ENCODE peak calls at places on chromosomes 11 and 22, in six cellular contexts. One of them, this sample, is unnamed. For H3K4me1, the result is how much of the 10 kb centered on the place peaks cover.

GRCh38 chr11:18452927-18453326 is 2.7 kb upstream of the LDHAL6A start:
- DNase-seq in tibial nerve: no peak
- DNase-seq in A549: no peak
- DNase-seq in ovary: no peak
- DNase-seq in esophagus muscularis mucosa: no peak
- DNase-seq in SK-N-SH: no peak
- DNase-seq in this sample: no peak

GRCh38 chr11:57116654-57117053 is 65.1 kb upstream of the LRRC55 start:
- DNase-seq in A549: peak
- DNase-seq in tibial nerve: peak
- DNase-seq in esophagus muscularis mucosa: no peak
- DNase-seq in ovary: no peak
- DNase-seq in SK-N-SH: peak
- DNase-seq in this sample: peak

GRCh38 chr11:9850224-9850895 is 186.5 kb downstream of the SWAP70 start:
- DNase-seq in SK-N-SH: no peak
- DNase-seq in tibial nerve: no peak
- DNase-seq in ovary: no peak
- DNase-seq in esophagus muscularis mucosa: no peak
- DNase-seq in A549: no peak
- DNase-seq in this sample: no peak

GRCh38 chr11:126282742-126283591 is at the start of gene TIRAP:
- DNase-seq in tibial nerve: peak
- DNase-seq in A549: peak
- DNase-seq in esophagus muscularis mucosa: no peak
- DNase-seq in SK-N-SH: peak
- DNase-seq in ovary: peak
- DNase-seq in this sample: peak

GRCh38 chr11:123100378-123101085 is 38.6 kb upstream of the HSPA8 start:
- DNase-seq in tibial nerve: peak
- DNase-seq in ovary: peak
- DNase-seq in SK-N-SH: no peak
- DNase-seq in esophagus muscularis mucosa: no peak
- DNase-seq in A549: no peak
- DNase-seq in this sample: no peak

GRCh38 chr11:5581014-5581413 is 337 bp downstream of the OR52B6 start:
- DNase-seq in SK-N-SH: no peak
- DNase-seq in A549: no peak
- DNase-seq in ovary: no peak
- DNase-seq in tibial nerve: no peak
- DNase-seq in esophagus muscularis mucosa: no peak
- DNase-seq in this sample: no peak

GRCh38 chr11:17736921-17737817 is 2.6 kb downstream of the KCNC1 start:
- DNase-seq in SK-N-SH: no peak
- DNase-seq in esophagus muscularis mucosa: no peak
- DNase-seq in ovary: no peak
- DNase-seq in A549: no peak
- DNase-seq in tibial nerve: no peak
- DNase-seq in this sample: no peak

GRCh38 chr11:22065472-22065871 is 127.4 kb upstream of the ANO5 start:
- DNase-seq in ovary: no peak
- DNase-seq in A549: no peak
- DNase-seq in tibial nerve: no peak
- DNase-seq in esophagus muscularis mucosa: no peak
- DNase-seq in SK-N-SH: no peak
- DNase-seq in this sample: no peak

GRCh38 chr11:61803889-61804647 is 11.4 kb downstream of the FEN1 start:
- DNase-seq in ovary: no peak
- DNase-seq in SK-N-SH: no peak
- DNase-seq in esophagus muscularis mucosa: no peak
- DNase-seq in tibial nerve: no peak
- DNase-seq in A549: no peak
- DNase-seq in this sample: no peak

GRCh38 chr11:33160147-33160546 is 1.1 kb downstream of the CSTF3 start:
- DNase-seq in A549: no peak
- DNase-seq in ovary: no peak
- DNase-seq in tibial nerve: no peak
- DNase-seq in esophagus muscularis mucosa: no peak
- DNase-seq in SK-N-SH: peak
- DNase-seq in this sample: no peak

GRCh38 chr11:133738624-133739023 is 106.7 kb downstream of the SPATA19 start:
- DNase-seq in esophagus muscularis mucosa: no peak
- DNase-seq in SK-N-SH: no peak
- DNase-seq in tibial nerve: no peak
- DNase-seq in A549: no peak
- DNase-seq in ovary: no peak
- DNase-seq in this sample: no peak

GRCh38 chr22:45608763-45609180 is 62.9 kb upstream of the ATXN10 start:
- DNase-seq in tibial nerve: no peak
- DNase-seq in esophagus muscularis mucosa: no peak
- DNase-seq in SK-N-SH: no peak
- DNase-seq in ovary: no peak
- DNase-seq in A549: no peak
- DNase-seq in this sample: no peak

GRCh38 chr11:114891911-114892310 is 213.6 kb downstream of the NXPE2 start:
- DNase-seq in tibial nerve: no peak
- DNase-seq in A549: no peak
- DNase-seq in SK-N-SH: no peak
- DNase-seq in esophagus muscularis mucosa: peak
- DNase-seq in ovary: no peak
- DNase-seq in this sample: no peak

GRCh38 chr11:61068581-61068980 is 33.7 kb upstream of the CD5 start:
- DNase-seq in SK-N-SH: no peak
- DNase-seq in tibial nerve: no peak
- DNase-seq in A549: no peak
- DNase-seq in esophagus muscularis mucosa: no peak
- DNase-seq in ovary: no peak
- DNase-seq in this sample: no peak

GRCh38 chr22:33022231-33022630 is 36.0 kb downstream of the SYN3 start:
- DNase-seq in SK-N-SH: no peak
- DNase-seq in A549: no peak
- DNase-seq in tibial nerve: no peak
- DNase-seq in esophagus muscularis mucosa: no peak
- DNase-seq in ovary: no peak
- DNase-seq in this sample: no peak

GRCh38 chr11:115585361-115586024 is 81.3 kb upstream of the CADM1 start:
- DNase-seq in A549: no peak
- DNase-seq in SK-N-SH: no peak
- DNase-seq in esophagus muscularis mucosa: no peak
- DNase-seq in tibial nerve: no peak
- DNase-seq in ovary: no peak
- DNase-seq in this sample: no peak

GRCh38 chr11:19642185-19642591 is 70.4 kb upstream of the NAV2 start:
- DNase-seq in esophagus muscularis mucosa: peak
- DNase-seq in tibial nerve: no peak
- DNase-seq in SK-N-SH: no peak
- DNase-seq in ovary: no peak
- DNase-seq in A549: no peak
- DNase-seq in this sample: no peak

GRCh38 chr11:133386852-133387251 is 145.4 kb downstream of the OPCML start:
- DNase-seq in A549: no peak
- DNase-seq in ovary: no peak
- DNase-seq in SK-N-SH: no peak
- DNase-seq in tibial nerve: no peak
- DNase-seq in esophagus muscularis mucosa: peak
- DNase-seq in this sample: no peak

GRCh38 chr11:95596011-95596489 is 193.5 kb downstream of the FAM76B start:
- DNase-seq in A549: no peak
- DNase-seq in ovary: no peak
- DNase-seq in tibial nerve: no peak
- DNase-seq in SK-N-SH: peak
- DNase-seq in esophagus muscularis mucosa: no peak
- DNase-seq in this sample: no peak

GRCh38 chr11:95917188-95918036 is 6.5 kb downstream of the MTMR2 start:
- DNase-seq in ovary: no peak
- DNase-seq in A549: no peak
- DNase-seq in tibial nerve: no peak
- DNase-seq in SK-N-SH: peak
- DNase-seq in esophagus muscularis mucosa: no peak
- DNase-seq in this sample: no peak

GRCh38 chr22:43288378-43288777 is 54.8 kb downstream of the SCUBE1 start:
- DNase-seq in esophagus muscularis mucosa: no peak
- DNase-seq in SK-N-SH: no peak
- DNase-seq in ovary: no peak
- DNase-seq in tibial nerve: no peak
- DNase-seq in A549: no peak
- DNase-seq in this sample: no peak

GRCh38 chr22:26681395-26681821 is 24.0 kb downstream of the MIAT start:
- DNase-seq in A549: no peak
- DNase-seq in esophagus muscularis mucosa: no peak
- DNase-seq in ovary: no peak
- DNase-seq in SK-N-SH: no peak
- DNase-seq in tibial nerve: no peak
- DNase-seq in this sample: no peak

GRCh38 chr11:20089796-20090653 is 70.2 kb downstream of the DBX1 start:
- DNase-seq in tibial nerve: no peak
- DNase-seq in A549: no peak
- DNase-seq in ovary: no peak
- DNase-seq in esophagus muscularis mucosa: no peak
- DNase-seq in SK-N-SH: no peak
- DNase-seq in this sample: peak

DNA sequence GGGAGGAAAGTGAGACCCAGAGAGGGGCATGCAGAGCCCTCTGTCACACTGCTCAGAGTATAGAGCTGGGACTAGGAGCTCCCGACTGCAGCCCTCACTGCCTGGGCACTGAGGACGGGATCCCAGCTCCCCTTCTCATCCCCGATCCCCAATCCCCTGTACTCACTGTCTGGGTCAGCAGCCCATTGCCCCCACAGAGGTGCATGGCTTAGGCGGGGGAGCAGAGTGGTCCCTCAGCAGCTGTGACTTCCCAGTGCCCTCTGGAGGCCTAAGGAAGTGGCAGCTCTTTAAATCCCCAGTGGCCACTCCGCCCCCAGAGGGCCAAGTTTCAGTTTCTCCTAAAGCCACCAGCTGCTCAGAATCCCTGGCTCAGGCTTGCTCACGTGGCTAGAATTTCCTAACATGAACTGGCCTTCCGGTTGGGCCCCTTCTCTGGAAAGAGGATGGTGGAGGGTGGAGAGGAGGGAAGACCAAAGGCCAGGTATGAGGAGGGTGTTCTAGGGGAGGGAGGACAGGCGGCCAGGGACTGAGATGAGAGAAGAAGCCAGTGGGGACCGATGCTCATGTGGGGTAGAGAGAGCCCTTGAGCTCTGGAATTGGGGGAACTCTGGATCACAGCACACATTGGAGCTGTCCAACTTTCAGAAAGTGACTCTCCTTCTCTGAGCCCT is at the start of gene BATF2:
- DNase-seq in ovary: peak
- DNase-seq in tibial nerve: peak
- DNase-seq in A549: peak
- DNase-seq in SK-N-SH: peak
- DNase-seq in esophagus muscularis mucosa: peak
- DNase-seq in this sample: peak
- H3K4me1 ChIP-seq in ovary: under half
- H3K4me1 ChIP-seq in tibial nerve: under half
- H3K4me1 ChIP-seq in A549: under half
- H3K4me1 ChIP-seq in SK-N-SH: under half
- H3K4me1 ChIP-seq in esophagus muscularis mucosa: under half
- H3K4me1 ChIP-seq in this sample: under half

DNA sequence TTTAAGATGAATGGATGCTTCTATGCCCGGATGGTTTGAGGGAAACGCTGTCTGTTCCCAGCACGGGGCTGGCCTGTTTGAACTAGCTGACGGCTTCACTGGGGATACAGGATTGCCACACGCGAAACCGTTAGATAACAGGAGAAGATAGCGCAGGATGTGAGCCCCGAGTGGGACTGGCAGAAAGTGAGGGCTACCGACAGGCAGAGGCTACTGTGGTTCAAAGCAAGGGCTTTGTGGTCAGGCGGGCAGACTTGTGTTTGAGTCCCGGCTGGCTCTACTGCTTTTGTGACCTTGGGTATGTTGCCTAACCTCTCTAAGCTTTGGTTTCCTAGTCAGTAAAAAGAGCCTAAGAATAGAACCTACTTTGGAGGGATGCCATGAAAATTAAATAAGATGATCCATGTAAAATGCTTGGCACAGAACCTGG is 2.8 kb upstream of the OAF start:
- DNase-seq in A549: no peak
- DNase-seq in SK-N-SH: no peak
- DNase-seq in ovary: no peak
- DNase-seq in tibial nerve: no peak
- DNase-seq in esophagus muscularis mucosa: no peak
- DNase-seq in this sample: no peak
- H3K4me3 ChIP-seq in A549: no peak
- H3K4me3 ChIP-seq in SK-N-SH: no peak
- H3K4me3 ChIP-seq in ovary: no peak
- H3K4me3 ChIP-seq in tibial nerve: no peak
- H3K4me3 ChIP-seq in esophagus muscularis mucosa: no peak
- H3K4me3 ChIP-seq in this sample: no peak

GRCh38 chr11:97754976-97755375 is 1265.8 kb upstream of the CNTN5 start:
- DNase-seq in A549: no peak
- DNase-seq in esophagus muscularis mucosa: no peak
- DNase-seq in ovary: no peak
- DNase-seq in SK-N-SH: no peak
- DNase-seq in tibial nerve: no peak
- DNase-seq in this sample: no peak
- TF ChIP-seq EP300 in A549: no peak
- TF ChIP-seq EP300 in esophagus muscularis mucosa: no peak
- TF ChIP-seq EP300 in ovary: no peak
- TF ChIP-seq EP300 in SK-N-SH: no peak
- TF ChIP-seq EP300 in tibial nerve: no peak
- TF ChIP-seq EP300 in this sample: no peak

GRCh38 chr11:45075952-45076351 is 70.5 kb upstream of the PRDM11 start:
- DNase-seq in A549: no peak
- DNase-seq in ovary: no peak
- DNase-seq in SK-N-SH: no peak
- DNase-seq in tibial nerve: no peak
- DNase-seq in esophagus muscularis mucosa: no peak
- DNase-seq in this sample: no peak

GRCh38 chr11:45076761-45077160 is 69.7 kb upstream of the PRDM11 start:
- DNase-seq in ovary: no peak
- DNase-seq in SK-N-SH: no peak
- DNase-seq in A549: no peak
- DNase-seq in tibial nerve: no peak
- DNase-seq in esophagus muscularis mucosa: no peak
- DNase-seq in this sample: no peak

GRCh38 chr11:45078236-45079074 is 68.0 kb upstream of the PRDM11 start:
- DNase-seq in A549: no peak
- DNase-seq in SK-N-SH: peak
- DNase-seq in ovary: no peak
- DNase-seq in esophagus muscularis mucosa: no peak
- DNase-seq in tibial nerve: no peak
- DNase-seq in this sample: no peak

GRCh38 chr11:45073575-45074225 is 72.7 kb upstream of the PRDM11 start:
- DNase-seq in tibial nerve: no peak
- DNase-seq in esophagus muscularis mucosa: no peak
- DNase-seq in SK-N-SH: no peak
- DNase-seq in A549: no peak
- DNase-seq in ovary: no peak
- DNase-seq in this sample: no peak

DNA sequence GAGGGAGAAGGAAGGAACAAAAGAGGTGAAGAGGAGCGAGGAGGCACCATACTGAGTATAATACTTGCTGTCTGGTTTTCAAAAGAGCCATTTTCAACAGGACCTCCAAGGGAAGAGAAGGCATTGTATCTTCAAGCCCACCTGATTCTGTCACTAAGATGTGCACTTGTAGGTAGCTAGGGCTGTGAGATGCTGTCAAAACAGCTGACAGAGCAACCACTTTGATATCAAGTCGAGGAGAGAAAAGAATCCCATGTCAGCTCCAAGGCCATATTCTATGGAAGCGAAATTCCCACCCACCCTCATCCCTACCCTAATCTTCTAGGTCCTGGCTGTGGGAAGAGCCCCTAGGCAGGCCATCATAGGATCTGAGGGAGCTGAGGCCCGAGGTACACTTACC is 70.9 kb upstream of the PRDM11 start:
- DNase-seq in tibial nerve: no peak
- DNase-seq in SK-N-SH: no peak
- DNase-seq in A549: no peak
- DNase-seq in ovary: no peak
- DNase-seq in esophagus muscularis mucosa: no peak
- DNase-seq in this sample: no peak
- H3K4me1 ChIP-seq in tibial nerve: under half
- H3K4me1 ChIP-seq in SK-N-SH: under half
- H3K4me1 ChIP-seq in A549: under half
- H3K4me1 ChIP-seq in ovary: under half
- H3K4me1 ChIP-seq in esophagus muscularis mucosa: under half
- H3K4me1 ChIP-seq in this sample: under half

This sample was measured in stomach.